ENCODE peak calls at places on chromosomes 12 and 14, in four cellular contexts. One of them, this sample, is unnamed.

GRCh38 chr12:68189766-68190700 is 30.5 kb upstream of the IFNG start:
- DNase-seq in body of pancreas: no peak
- DNase-seq in astrocyte: peak
- DNase-seq in CD8-positive, alpha-beta T cell: peak
- DNase-seq in this sample: no peak

GRCh38 chr14:88522393-88522792 is 32.4 kb downstream of the PTPN21 start:
- DNase-seq in body of pancreas: no peak
- DNase-seq in CD8-positive, alpha-beta T cell: no peak
- DNase-seq in astrocyte: no peak
- DNase-seq in this sample: no peak

GRCh38 chr14:101217972-101218371 is 314.4 kb upstream of the RTL1 start:
- DNase-seq in body of pancreas: no peak
- DNase-seq in CD8-positive, alpha-beta T cell: no peak
- DNase-seq in astrocyte: no peak
- DNase-seq in this sample: no peak

GRCh38 chr14:54627718-54628345 is 60.9 kb downstream of the SAMD4A start:
- DNase-seq in astrocyte: peak
- DNase-seq in CD8-positive, alpha-beta T cell: peak
- DNase-seq in body of pancreas: peak
- DNase-seq in this sample: no peak

GRCh38 chr14:103562135-103562384 is 397 bp downstream of the BAG5 start:
- DNase-seq in CD8-positive, alpha-beta T cell: no peak
- DNase-seq in body of pancreas: no peak
- DNase-seq in astrocyte: no peak
- DNase-seq in this sample: no peak

GRCh38 chr12:119129827-119130434 is 48.8 kb upstream of the HSPB8 start:
- DNase-seq in body of pancreas: no peak
- DNase-seq in CD8-positive, alpha-beta T cell: no peak
- DNase-seq in astrocyte: no peak
- DNase-seq in this sample: no peak

GRCh38 chr14:76909266-76909665 is 83.1 kb downstream of the LRRC74A start:
- DNase-seq in CD8-positive, alpha-beta T cell: no peak
- DNase-seq in body of pancreas: no peak
- DNase-seq in astrocyte: peak
- DNase-seq in this sample: no peak

GRCh38 chr12:92065018-92065499 is 80.6 kb downstream of the BTG1 start:
- DNase-seq in body of pancreas: peak
- DNase-seq in CD8-positive, alpha-beta T cell: no peak
- DNase-seq in astrocyte: peak
- DNase-seq in this sample: no peak

GRCh38 chr14:100898935-100899840 is 4.3 kb downstream of the RTL1 start:
- DNase-seq in CD8-positive, alpha-beta T cell: no peak
- DNase-seq in body of pancreas: peak
- DNase-seq in astrocyte: no peak
- DNase-seq in this sample: peak

GRCh38 chr14:96177766-96178377 is 26.8 kb upstream of the BDKRB2 start:
- DNase-seq in CD8-positive, alpha-beta T cell: no peak
- DNase-seq in body of pancreas: no peak
- DNase-seq in astrocyte: no peak
- DNase-seq in this sample: no peak

GRCh38 chr14:23692416-23692815 is 56.3 kb downstream of the DHRS2 start:
- DNase-seq in astrocyte: no peak
- DNase-seq in CD8-positive, alpha-beta T cell: no peak
- DNase-seq in body of pancreas: no peak
- DNase-seq in this sample: no peak

GRCh38 chr12:106135781-106136180 is 3.0 kb downstream of the NUAK1 start:
- DNase-seq in body of pancreas: no peak
- DNase-seq in astrocyte: no peak
- DNase-seq in CD8-positive, alpha-beta T cell: no peak
- DNase-seq in this sample: no peak

GRCh38 chr12:107660230-107660629 is 25.4 kb upstream of the PWP1 start:
- DNase-seq in body of pancreas: no peak
- DNase-seq in CD8-positive, alpha-beta T cell: no peak
- DNase-seq in astrocyte: no peak
- DNase-seq in this sample: no peak

GRCh38 chr14:76138758-76139723 is 12.7 kb upstream of the GPATCH2L start:
- DNase-seq in CD8-positive, alpha-beta T cell: no peak
- DNase-seq in body of pancreas: peak
- DNase-seq in astrocyte: no peak
- DNase-seq in this sample: no peak

GRCh38 chr12:4112290-4112689 is 161.3 kb upstream of the CCND2 start:
- DNase-seq in astrocyte: no peak
- DNase-seq in CD8-positive, alpha-beta T cell: no peak
- DNase-seq in body of pancreas: no peak
- DNase-seq in this sample: no peak

GRCh38 chr14:97620071-97620470 is 822.9 kb downstream of the VRK1 start:
- DNase-seq in CD8-positive, alpha-beta T cell: no peak
- DNase-seq in astrocyte: no peak
- DNase-seq in body of pancreas: no peak
- DNase-seq in this sample: no peak

GRCh38 chr12:53103860-53104305 is 597 bp downstream of the SOAT2 start:
- DNase-seq in CD8-positive, alpha-beta T cell: peak
- DNase-seq in body of pancreas: no peak
- DNase-seq in astrocyte: no peak
- DNase-seq in this sample: no peak

DNA sequence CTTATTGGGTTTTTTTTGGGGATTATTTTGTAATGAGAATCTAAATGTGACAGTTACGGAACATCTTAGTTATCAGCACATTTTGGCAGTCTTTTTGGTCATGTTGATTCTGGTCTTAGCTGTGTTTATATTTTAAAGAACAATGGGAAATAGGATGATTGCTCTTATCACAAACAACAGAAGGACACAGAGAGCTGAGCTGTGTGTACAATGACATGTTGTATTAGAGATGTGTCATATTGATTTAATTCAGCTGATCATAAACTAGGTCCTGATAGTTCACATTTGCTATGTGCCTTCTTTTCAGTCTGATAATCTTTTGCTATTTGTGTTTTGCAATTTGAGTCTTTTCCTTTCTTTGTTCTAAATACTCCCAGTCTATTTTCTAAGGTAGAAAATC is 781.7 kb downstream of the TRHDE start:
- DNase-seq in CD8-positive, alpha-beta T cell: no peak
- DNase-seq in astrocyte: no peak
- DNase-seq in body of pancreas: no peak
- DNase-seq in this sample: no peak
- H3K4me3 ChIP-seq in CD8-positive, alpha-beta T cell: no peak
- H3K4me3 ChIP-seq in astrocyte: no peak
- H3K4me3 ChIP-seq in body of pancreas: no peak
- H3K4me3 ChIP-seq in this sample: no peak

DNA sequence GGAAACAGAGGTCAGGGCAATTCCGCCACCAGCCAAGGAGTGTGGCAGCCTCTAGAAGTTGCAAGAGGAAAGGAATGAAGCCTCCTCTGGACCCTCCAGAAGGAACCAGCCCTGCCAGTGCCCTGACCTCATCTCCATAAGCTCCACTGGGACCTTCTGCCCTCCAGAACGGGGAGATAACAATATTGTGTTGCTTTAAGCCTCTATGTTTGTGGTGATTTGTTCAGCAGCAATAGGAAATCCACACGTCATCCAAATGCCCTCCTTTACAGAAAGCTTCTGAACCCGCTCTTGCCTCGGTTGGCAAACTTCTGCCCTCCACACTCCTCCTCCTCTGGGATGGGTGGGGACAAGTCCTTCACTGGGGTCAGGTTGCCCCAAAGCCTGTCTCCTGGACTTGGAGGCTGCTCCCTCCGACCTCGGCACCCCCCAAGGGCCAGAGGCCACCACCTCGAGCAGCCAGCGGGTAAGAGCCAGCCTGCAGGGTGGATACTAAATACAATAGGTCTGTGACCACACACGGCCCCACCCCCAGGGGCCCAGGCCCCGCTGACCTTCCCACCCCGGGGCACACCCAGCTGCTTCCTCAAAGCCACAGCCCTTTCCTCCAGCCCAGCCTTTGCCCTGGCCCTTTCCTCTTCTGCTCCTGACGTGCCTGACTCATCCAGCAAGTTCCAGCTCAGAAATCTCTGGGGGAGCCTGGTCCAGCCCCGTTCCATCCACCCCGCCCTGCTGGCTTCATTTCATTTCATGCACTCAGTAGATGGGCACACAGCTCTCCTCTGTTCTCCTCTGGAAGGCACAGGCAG is 58.7 kb upstream of the NCOR2 start:
- DNase-seq in CD8-positive, alpha-beta T cell: no peak
- DNase-seq in body of pancreas: peak
- DNase-seq in astrocyte: peak
- DNase-seq in this sample: peak
- H3K27ac ChIP-seq in CD8-positive, alpha-beta T cell: no peak
- H3K27ac ChIP-seq in body of pancreas: peak
- H3K27ac ChIP-seq in astrocyte: no peak
- H3K27ac ChIP-seq in this sample: peak

DNA sequence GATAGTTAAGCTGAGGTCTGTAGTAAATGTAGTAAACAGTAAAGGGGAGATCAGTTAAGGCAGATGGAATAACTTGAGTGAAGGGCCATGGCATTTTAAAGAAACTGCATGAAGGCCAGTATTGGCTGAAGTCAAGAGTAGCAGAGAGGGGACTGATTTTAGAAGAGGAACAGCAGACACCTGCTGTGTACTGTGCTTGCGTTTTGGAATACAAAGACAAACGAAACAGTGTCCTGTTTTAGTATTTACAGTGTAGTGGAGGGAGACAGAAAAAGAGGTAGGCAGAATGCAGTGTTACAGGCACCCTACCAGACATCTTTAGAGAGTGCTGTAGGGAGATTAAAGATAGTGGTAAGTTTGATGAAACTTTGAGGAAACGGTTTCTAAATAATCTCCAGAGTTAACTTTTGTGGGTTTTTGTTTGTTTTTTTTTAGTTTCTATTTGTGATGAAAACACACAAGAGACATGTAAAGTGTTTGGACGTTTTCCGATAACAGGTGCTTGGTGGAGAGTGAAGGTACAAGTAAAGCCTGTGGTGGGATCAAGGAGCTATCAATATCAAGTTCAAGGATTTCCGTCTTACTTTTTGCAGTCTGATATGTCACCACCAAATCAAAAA is 2.1 kb downstream of the HELB start:
- DNase-seq in CD8-positive, alpha-beta T cell: no peak
- DNase-seq in astrocyte: no peak
- DNase-seq in body of pancreas: no peak
- DNase-seq in this sample: no peak
- H3K4me3 ChIP-seq in CD8-positive, alpha-beta T cell: peak
- H3K4me3 ChIP-seq in astrocyte: no peak
- H3K4me3 ChIP-seq in body of pancreas: no peak
- H3K4me3 ChIP-seq in this sample: peak

GRCh38 chr12:109273354-109273753 is 35.7 kb downstream of the FOXN4 start:
- DNase-seq in astrocyte: no peak
- DNase-seq in body of pancreas: no peak
- DNase-seq in CD8-positive, alpha-beta T cell: no peak
- DNase-seq in this sample: no peak
- H3K27ac ChIP-seq in astrocyte: no peak
- H3K27ac ChIP-seq in body of pancreas: no peak
- H3K27ac ChIP-seq in CD8-positive, alpha-beta T cell: no peak
- H3K27ac ChIP-seq in this sample: no peak

DNA sequence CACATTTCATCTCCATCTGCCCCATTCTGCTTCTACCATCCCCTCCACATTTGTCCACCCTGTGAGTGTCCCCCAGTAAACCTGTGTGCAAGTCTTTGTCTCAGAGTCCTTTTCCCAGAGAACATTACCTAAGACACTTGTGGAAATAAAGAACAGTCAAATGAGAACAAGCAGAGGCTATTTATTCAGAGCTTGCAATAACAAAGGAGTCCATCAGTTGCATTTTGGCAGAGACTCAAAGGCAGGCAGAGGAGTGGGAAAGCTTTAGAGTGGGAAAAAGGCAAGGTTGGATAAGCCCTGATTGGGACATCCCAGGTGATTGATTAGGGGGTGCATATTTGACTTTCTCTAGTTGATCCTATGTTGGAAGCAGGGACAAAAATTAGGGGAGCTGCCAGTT is 18.2 kb upstream of the PPFIBP1 start:
- DNase-seq in astrocyte: no peak
- DNase-seq in body of pancreas: no peak
- DNase-seq in CD8-positive, alpha-beta T cell: no peak
- DNase-seq in this sample: no peak
- H3K4me3 ChIP-seq in astrocyte: no peak
- H3K4me3 ChIP-seq in body of pancreas: no peak
- H3K4me3 ChIP-seq in CD8-positive, alpha-beta T cell: no peak
- H3K4me3 ChIP-seq in this sample: no peak

GRCh38 chr12:1977109-1977508 is 27.1 kb downstream of the DCP1B start:
- DNase-seq in CD8-positive, alpha-beta T cell: no peak
- DNase-seq in body of pancreas: no peak
- DNase-seq in astrocyte: no peak
- DNase-seq in this sample: no peak
- H3K27ac ChIP-seq in CD8-positive, alpha-beta T cell: no peak
- H3K27ac ChIP-seq in body of pancreas: no peak
- H3K27ac ChIP-seq in astrocyte: no peak
- H3K27ac ChIP-seq in this sample: no peak

DNA sequence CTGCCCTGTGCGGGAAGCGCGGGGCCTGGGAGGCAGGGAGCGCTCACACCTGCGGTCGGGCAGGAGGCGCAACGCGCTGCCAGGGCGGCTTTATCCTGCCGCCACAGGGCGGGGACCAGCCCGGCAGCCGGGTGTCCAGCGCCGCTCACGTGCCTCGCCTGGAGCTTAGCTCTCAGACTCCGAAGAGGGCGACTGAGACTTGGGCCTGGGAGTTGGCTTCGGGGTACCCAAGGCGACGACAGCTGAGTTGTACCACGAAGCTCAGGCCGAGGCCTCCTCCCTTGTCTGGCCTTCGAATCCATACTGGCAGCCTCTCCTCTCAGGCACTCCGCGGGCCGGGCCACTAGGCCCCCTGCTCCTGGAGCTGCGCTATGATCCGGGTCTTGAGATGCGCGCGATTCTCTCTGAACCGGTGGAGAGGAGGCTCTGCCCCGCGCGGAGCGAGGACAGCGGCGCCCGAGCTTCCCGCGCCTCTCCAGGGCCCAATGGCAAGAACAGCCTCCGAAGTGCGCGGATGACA is 6.9 kb downstream of the SIX1 start:
- DNase-seq in body of pancreas: peak
- DNase-seq in astrocyte: no peak
- DNase-seq in CD8-positive, alpha-beta T cell: no peak
- DNase-seq in this sample: no peak
- H3K4me3 ChIP-seq in body of pancreas: no peak
- H3K4me3 ChIP-seq in astrocyte: no peak
- H3K4me3 ChIP-seq in CD8-positive, alpha-beta T cell: no peak
- H3K4me3 ChIP-seq in this sample: no peak

This sample was measured in upper lobe of right lung.